ENCODE peak calls at places on chromosomes 11 and 22, in four cellular contexts. N, T, R and A are unnamed samples.

GRCh38 chr11:115670538-115671200 is 166.5 kb upstream of the CADM1 start:
- DNase-seq in N (no peak), T (no peak), R (no peak), A (no peak)

GRCh38 chr22:39723899-39724351 is 153.4 kb downstream of the CACNA1I start:
- DNase-seq in N (no peak), T (peak), R (peak), A (no peak)

GRCh38 chr22:19463491-19464469 is 15.2 kb downstream of the UFD1 start:
- DNase-seq in N (no peak), T (no peak), R (no peak), A (no peak)

GRCh38 chr11:102446606-102447005 is 6.0 kb downstream of the TMEM123 start:
- DNase-seq in N (no peak), T (no peak), R (no peak), A (no peak)

GRCh38 chr11:59078435-59078834 is 7.7 kb upstream of the GLYATL1B start:
- DNase-seq in N (no peak), T (no peak), R (no peak), A (no peak)

GRCh38 chr11:75272821-75273301 is 32.3 kb downstream of the TPBGL start:
- DNase-seq in N (no peak), T (no peak), R (no peak), A (no peak)

GRCh38 chr22:23216331-23217170 is 36.2 kb downstream of the BCR start:
- DNase-seq in N (no peak), T (no peak), R (peak), A (no peak)

GRCh38 chr11:70790671-70791300 is 392.5 kb downstream of the CTTN start:
- DNase-seq in N (peak), T (no peak), R (no peak), A (no peak)

GRCh38 chr11:66580803-66581202 is 12.1 kb downstream of the CCDC87 start:
- DNase-seq in N (no peak), T (no peak), R (no peak), A (no peak)

GRCh38 chr22:45127866-45128265 is 35.9 kb upstream of the NUP50 start:
- DNase-seq in N (no peak), T (no peak), R (no peak), A (no peak)

GRCh38 chr11:80327971-80328614 is 887.3 kb upstream of the TENM4 start:
- DNase-seq in N (no peak), T (no peak), R (no peak), A (no peak)

GRCh38 chr22:37165066-37165465 is 15.3 kb upstream of the IL2RB start:
- DNase-seq in N (no peak), T (no peak), R (no peak), A (no peak)

GRCh38 chr22:26590525-26590858 is 560 bp upstream of the TPST2 start:
- DNase-seq in N (no peak), T (no peak), R (no peak), A (no peak)

GRCh38 chr11:128261011-128261421 is 326.3 kb downstream of the ETS1 start:
- DNase-seq in N (no peak), T (no peak), R (no peak), A (no peak)

GRCh38 chr11:9787981-9788521 is 124.2 kb downstream of the SWAP70 start:
- DNase-seq in N (no peak), T (no peak), R (no peak), A (no peak)

GRCh38 chr11:112995423-112996084 is 34.3 kb downstream of the NCAM1 start:
- DNase-seq in N (no peak), T (no peak), R (no peak), A (no peak)

GRCh38 chr11:105024394-105024793 is 1.4 kb upstream of the CASP5 start:
- DNase-seq in N (no peak), T (no peak), R (no peak), A (no peak)

GRCh38 chr22:41862160-41862529 is 29.2 kb downstream of the SREBF2 start:
- DNase-seq in N (no peak), T (no peak), R (no peak), A (peak)

GRCh38 chr11:35951659-35952058 is 7.8 kb downstream of the LDLRAD3 start:
- DNase-seq in N (no peak), T (no peak), R (no peak), A (no peak)

GRCh38 chr11:27965559-27965958 is 142.4 kb downstream of the KIF18A start:
- DNase-seq in N (no peak), T (no peak), R (no peak), A (no peak)

GRCh38 chr11:87352759-87353707 is 315.3 kb downstream of the TMEM135 start:
- DNase-seq in N (peak), T (peak), R (peak), A (peak)

GRCh38 chr22:28172948-28173360 is 253.9 kb upstream of the PITPNB start:
- DNase-seq in N (no peak), T (no peak), R (no peak), A (no peak)

GRCh38 chr22:32204211-32204855 is 540 bp downstream of the RFPL2 start:
- DNase-seq in N (peak), T (no peak), R (no peak), A (no peak)

GRCh38 chr22:27930246-27931060 is 11.4 kb upstream of the PITPNB start:
- DNase-seq in N (no peak), T (no peak), R (no peak), A (no peak)

GRCh38 chr11:121291896-121292502 is 572 bp upstream of the SC5D start:
- DNase-seq in N (no peak), T (no peak), R (no peak), A (no peak)

GRCh38 chr11:14388352-14388751 is 29.4 kb upstream of the RRAS2 start:
- DNase-seq in N (no peak), T (no peak), R (no peak), A (no peak)

GRCh38 chr11:126602993-126603392 is 247.5 kb downstream of the ST3GAL4 start:
- DNase-seq in N (no peak), T (no peak), R (no peak), A (no peak)

GRCh38 chr11:75627879-75628668 is 40.8 kb downstream of the MAP6 start:
- DNase-seq in N (no peak), T (no peak), R (peak), A (no peak)

GRCh38 chr22:46843691-46844297 is 81.3 kb downstream of the TBC1D22A start:
- DNase-seq in N (peak), T (no peak), R (no peak), A (no peak)

GRCh38 chr11:61776561-61777075 is 15.8 kb downstream of the TMEM258 start:
- DNase-seq in N (peak), T (peak), R (peak), A (peak)

GRCh38 chr11:59689015-59689414 is 20.2 kb upstream of the PATL1 start:
- DNase-seq in N (no peak), T (no peak), R (no peak), A (no peak)

GRCh38 chr22:21641795-21642583 is at the start of gene SDF2L1:
- DNase-seq in N (peak), T (peak), R (peak), A (peak)

GRCh38 chr11:66607126-66607834 is 9.2 kb upstream of the RBM14 start:
- DNase-seq in N (no peak), T (no peak), R (no peak), A (no peak)

GRCh38 chr11:43419460-43419859 is 60.7 kb downstream of the TTC17 start:
- DNase-seq in N (no peak), T (no peak), R (peak), A (no peak)

GRCh38 chr11:111777094-111778046 is 11.2 kb upstream of the PPP2R1B start:
- DNase-seq in N (no peak), T (no peak), R (peak), A (peak)
- TF ChIP-seq POLR2A in N (no peak), T (no peak), R (no peak), A (no peak)

GRCh38 chr11:119800171-119800570 is 71.2 kb upstream of the NECTIN1 start:
- DNase-seq in N (no peak), T (no peak), R (no peak), A (no peak)
- TF ChIP-seq TAF1 in N (no peak), T (no peak), R (no peak), A (no peak)

DNA sequence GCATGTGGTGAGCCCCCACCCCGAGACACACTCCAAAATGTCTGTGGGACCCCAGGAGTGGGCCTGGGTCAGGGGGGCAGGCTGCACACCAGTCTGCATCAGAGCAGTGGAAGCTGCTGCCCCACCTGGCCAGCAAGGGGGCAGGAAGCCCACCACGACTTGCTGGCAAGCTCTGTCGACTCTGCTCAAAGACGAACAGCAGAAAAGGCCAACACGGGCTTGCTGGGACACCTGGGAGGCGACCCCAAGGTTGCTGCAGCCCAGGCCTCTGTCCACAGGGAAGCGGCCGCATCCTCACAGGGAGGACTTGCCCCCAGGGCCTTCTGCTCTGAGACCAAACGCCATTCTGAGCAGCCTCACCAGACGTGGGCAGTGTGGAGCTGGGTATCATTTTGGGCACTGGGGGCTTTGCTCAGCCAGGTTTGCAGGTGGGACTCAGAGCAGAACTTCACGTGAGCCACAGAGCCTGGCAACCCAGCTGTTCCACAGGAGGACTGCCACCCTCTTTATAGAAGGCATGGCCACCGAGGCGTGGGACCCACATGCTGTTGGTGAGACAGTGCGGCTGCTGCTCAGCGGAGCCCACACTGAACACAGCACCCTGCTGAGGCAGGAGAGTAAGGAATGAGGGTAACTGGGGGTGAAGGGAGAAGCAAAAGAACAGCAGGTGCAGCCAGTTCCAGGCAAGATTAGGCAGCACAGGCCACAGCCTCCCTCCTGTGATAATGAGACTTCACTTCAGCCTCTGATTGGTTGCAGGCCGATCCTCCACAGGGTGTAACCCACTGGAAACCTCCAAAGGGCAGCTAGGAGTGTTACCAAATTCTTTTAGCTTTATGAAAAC is 11.0 kb downstream of the IL17REL start:
- DNase-seq in N (no peak), T (no peak), R (peak), A (no peak)
- TF ChIP-seq POLR2A in N (no peak), T (no peak), R (no peak), A (no peak)

GRCh38 chr11:123100378-123101085 is 38.6 kb upstream of the HSPA8 start:
- DNase-seq in N (no peak), T (no peak), R (no peak), A (no peak)
- TF ChIP-seq TAF1 in N (no peak), T (no peak), R (no peak), A (no peak)

DNA sequence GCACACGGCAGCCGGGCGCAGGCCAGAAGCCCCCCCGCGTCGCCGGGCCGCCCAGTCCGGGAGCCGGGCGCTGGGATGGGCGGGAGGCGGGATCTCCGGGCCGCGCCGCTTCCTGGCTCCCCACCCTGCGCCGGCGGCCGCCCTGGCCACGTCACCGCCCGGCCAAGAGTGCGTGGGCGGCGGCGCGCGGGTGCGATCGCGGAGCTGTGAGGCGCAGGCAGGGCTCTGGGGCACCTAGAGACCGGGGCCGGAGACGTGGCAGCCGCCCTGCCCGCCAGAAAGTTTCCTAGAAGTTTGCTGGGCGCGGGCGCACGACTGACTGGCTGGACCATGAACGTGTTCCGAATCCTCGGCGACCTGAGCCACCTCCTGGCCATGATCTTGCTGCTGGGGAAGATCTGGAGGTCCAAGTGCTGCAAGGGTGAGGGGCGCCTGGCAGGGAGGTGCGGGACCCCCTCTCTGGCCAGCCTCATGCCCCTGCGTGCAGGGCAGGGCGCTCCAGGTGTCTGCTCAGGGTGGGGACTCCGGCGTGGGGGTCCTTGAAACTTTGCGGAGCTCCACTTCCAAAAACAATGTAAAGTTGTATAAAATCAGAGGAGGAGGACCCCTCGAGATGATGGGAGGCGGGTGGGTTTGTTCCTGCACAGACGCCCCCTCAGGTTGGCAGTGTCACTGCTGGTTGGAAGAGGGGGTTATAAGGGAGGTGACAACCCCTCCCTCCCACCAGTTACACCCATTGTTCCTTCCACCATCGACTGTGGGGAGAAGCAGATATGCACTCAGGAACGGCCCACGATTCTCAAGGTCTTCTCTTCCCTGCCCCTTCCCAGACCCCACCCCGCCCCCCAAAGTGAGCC is at the start of gene KDELR3:
- DNase-seq in N (no peak), T (peak), R (peak), A (peak)
- TF ChIP-seq POLR2A in N (no peak), T (no peak), R (peak), A (no peak)

GRCh38 chr11:64331569-64332371 is 8.2 kb upstream of the CCDC88B start:
- DNase-seq in N (peak), T (peak), R (peak), A (peak)
- TF ChIP-seq TAF1 in N (no peak), T (no peak), R (no peak), A (no peak)

DNA sequence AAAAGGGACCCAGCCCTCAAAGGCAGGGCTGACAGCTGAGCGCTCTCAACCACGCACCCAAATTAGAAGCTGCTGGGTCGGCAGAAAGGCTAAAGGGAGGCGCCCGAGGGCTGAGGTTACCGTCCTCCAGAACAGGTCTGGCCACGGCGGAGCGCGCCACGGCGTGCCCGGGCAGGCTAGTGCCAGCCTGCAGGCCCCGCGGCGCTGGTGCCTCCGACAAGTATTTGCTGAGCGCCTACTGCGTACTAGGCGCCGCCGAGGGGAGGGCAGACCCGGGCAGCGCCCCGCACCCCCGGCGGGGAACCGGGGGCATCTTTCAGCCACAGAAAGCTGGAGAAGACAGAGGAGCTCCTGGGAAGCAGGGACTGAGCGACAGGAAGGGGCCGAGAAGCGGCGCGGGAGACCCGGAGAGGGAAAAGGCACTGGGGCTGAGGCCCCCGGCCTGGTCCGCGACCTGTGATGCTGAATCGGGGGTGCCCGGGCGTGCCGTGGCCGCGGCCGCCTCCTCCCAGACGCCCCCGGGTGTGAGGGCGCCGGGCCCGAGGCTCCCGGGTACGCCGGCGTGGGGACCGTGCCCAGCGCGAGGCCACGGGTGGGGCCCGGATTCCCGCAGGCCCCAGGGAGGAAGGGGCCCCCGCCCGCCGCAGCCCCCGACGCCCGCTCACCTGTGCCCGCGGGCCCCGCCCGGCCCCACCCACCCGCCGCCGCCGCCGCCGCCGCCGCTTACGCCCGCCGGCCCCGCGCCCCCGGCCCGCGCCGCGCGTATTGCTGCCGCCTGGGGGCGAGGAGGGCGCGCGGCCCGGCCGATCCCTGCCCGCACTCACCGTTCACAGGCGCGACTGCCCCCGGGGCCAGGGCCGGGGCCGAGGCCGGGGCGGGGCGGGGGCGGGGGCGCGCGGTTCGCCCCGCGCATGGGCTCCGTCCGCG is 521 bp downstream of the HRAS start:
- DNase-seq in N (peak), T (no peak), R (no peak), A (no peak)
- TF ChIP-seq POLR2A in N (no peak), T (no peak), R (no peak), A (no peak)

DNA sequence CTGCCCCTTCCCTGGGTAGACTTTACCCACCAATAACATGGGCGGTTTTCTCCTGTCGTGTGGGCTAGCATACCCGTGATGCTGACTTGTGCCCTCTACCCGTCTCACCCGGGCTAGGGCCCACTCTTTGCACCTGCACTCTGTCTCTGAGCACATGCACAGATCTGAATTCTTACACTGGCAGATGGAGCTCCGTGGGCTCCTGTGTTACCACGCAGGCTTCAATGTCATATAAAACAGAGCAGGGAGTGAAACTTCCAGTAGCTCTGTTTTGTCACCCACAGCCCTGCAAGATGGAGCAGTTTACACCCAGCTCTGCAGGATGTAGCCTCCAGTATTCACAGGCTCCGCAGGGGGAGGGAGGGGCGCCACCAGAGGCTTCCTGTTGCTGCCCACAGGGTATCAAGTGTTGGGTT is 1.7 kb downstream of the DGKZ start:
- DNase-seq in N (no peak), T (no peak), R (no peak), A (no peak)
- TF ChIP-seq TAF1 in N (no peak), T (no peak), R (no peak), A (no peak)

GRCh38 chr11:33161120-33162005 is at the start of gene CSTF3:
- DNase-seq in N (peak), T (peak), R (peak), A (peak)
- TF ChIP-seq POLR2A in N (peak), T (peak), R (peak), A (peak)